ENCODE peak calls at places on chromosomes 1 and 21, in four cellular contexts. G is T-helper 17 cell, J is A172, X is mesendoderm. Z is an unnamed sample.

GRCh38 chr1:228075801-228076271 is 6.7 kb upstream of the ARF1 start:
- DNase-seq in J (no peak), G (no peak), X (no peak), Z (no peak)

GRCh38 chr1:53539711-53540603 is 80.8 kb downstream of the DMRTB1 start:
- DNase-seq in G (no peak), J (no peak), X (no peak), Z (no peak)

GRCh38 chr1:210568631-210569030 is 239.9 kb downstream of the HHAT start:
- DNase-seq in X (no peak), J (peak; percentile 54), G (no peak), Z (peak; percentile 45)

GRCh38 chr1:25579947-25580309 is 36.5 kb downstream of the LDLRAP1 start:
- DNase-seq in X (no peak), G (no peak), J (no peak), Z (no peak)

GRCh38 chr1:167447521-167448136 is 70.7 kb downstream of the CD247 start:
- DNase-seq in J (peak; percentile 83), X (peak; percentile 69), G (peak; percentile 37), Z (peak; percentile 53)

GRCh38 chr21:34807881-34808568 is 139.2 kb downstream of the CLIC6 start:
- DNase-seq in X (no peak), J (peak; percentile 98), G (peak; percentile 21), Z (peak; percentile 96)

GRCh38 chr1:61641578-61642336 is 83.2 kb downstream of the TM2D1 start:
- DNase-seq in X (peak; percentile 84), J (no peak), G (peak; percentile 17), Z (peak; percentile 18)

GRCh38 chr1:192726820-192727504 is 81.9 kb upstream of the RGS2 start:
- DNase-seq in G (no peak), X (no peak), J (no peak), Z (no peak)

GRCh38 chr1:109275706-109276345 is 7.1 kb downstream of the PSRC1 start:
- DNase-seq in J (peak; percentile 35), G (no peak), X (peak; percentile 66), Z (peak; percentile 80)

GRCh38 chr1:51870603-51871350 is 7.8 kb downstream of the NRDC start:
- DNase-seq in G (no peak), J (no peak), X (no peak), Z (no peak)

GRCh38 chr1:2906105-2906504 is 104.6 kb upstream of the TTC34 start:
- DNase-seq in G (no peak), X (no peak), J (no peak), Z (no peak)

GRCh38 chr1:54392401-54392800 is 13.8 kb downstream of the SSBP3 start:
- DNase-seq in G (no peak), X (no peak), J (no peak), Z (no peak)

GRCh38 chr1:24998554-24999245 is 68.6 kb upstream of the RUNX3 start:
- DNase-seq in G (no peak), X (no peak), J (no peak), Z (no peak)

Z was measured in HT1080.